ENCODE peak calls at places on chromosomes 12 and 14, in five cellular contexts. Y, F, S, M and I are unnamed samples.

GRCh38 chr12:15001733-15002471 is 29.1 kb downstream of the PDE6H start:
- DNase-seq in Y (no peak), F (peak), S (peak), M (no peak), I (no peak)

GRCh38 chr12:106118278-106118820 is 20.4 kb downstream of the NUAK1 start:
- DNase-seq in Y (no peak), F (no peak), S (no peak), M (no peak), I (no peak)

GRCh38 chr12:111758120-111758561 is 8.6 kb upstream of the ALDH2 start:
- DNase-seq in Y (no peak), F (no peak), S (no peak), M (no peak), I (no peak)

GRCh38 chr12:23921099-23921846 is 28.2 kb downstream of the SOX5 start:
- DNase-seq in Y (no peak), F (no peak), S (no peak), M (no peak), I (no peak)

GRCh38 chr12:14936224-14936861 is 2.0 kb downstream of the ERP27 start:
- DNase-seq in Y (no peak), F (no peak), S (no peak), M (no peak), I (no peak)

GRCh38 chr14:24147761-24148428 is 597 bp downstream of the RNF31 start:
- DNase-seq in Y (no peak), F (no peak), S (no peak), M (no peak), I (no peak)

GRCh38 chr14:70833884-70834283 is 24.6 kb upstream of the MAP3K9 start:
- DNase-seq in Y (no peak), F (no peak), S (no peak), M (no peak), I (no peak)

GRCh38 chr14:38409081-38409705 is 153.3 kb upstream of the CLEC14A start:
- DNase-seq in Y (no peak), F (peak), S (no peak), M (no peak), I (no peak)

GRCh38 chr14:51442513-51443175 is 202.6 kb downstream of the TMX1 start:
- DNase-seq in Y (no peak), F (peak), S (no peak), M (no peak), I (no peak)

GRCh38 chr12:80598004-80598606 is 109.3 kb upstream of the MYF6 start:
- DNase-seq in Y (no peak), F (peak), S (no peak), M (no peak), I (no peak)

GRCh38 chr12:119412811-119413794 is 78.6 kb downstream of the CCDC60 start:
- DNase-seq in Y (peak), F (peak), S (no peak), M (peak), I (peak)

GRCh38 chr12:116551952-116552749 is 7.0 kb upstream of the MAP1LC3B2 start:
- DNase-seq in Y (no peak), F (peak), S (no peak), M (no peak), I (no peak)

GRCh38 chr12:43795716-43796282 is 10.3 kb downstream of the TWF1 start:
- DNase-seq in Y (peak), F (no peak), S (no peak), M (no peak), I (no peak)

GRCh38 chr12:92827836-92828431 is 101.2 kb downstream of the EEA1 start:
- DNase-seq in Y (peak), F (peak), S (no peak), M (no peak), I (no peak)

GRCh38 chr14:94111276-94112095 is 950 bp downstream of the IFI27 start:
- DNase-seq in Y (no peak), F (no peak), S (no peak), M (no peak), I (no peak)

GRCh38 chr14:92990456-92991430 is 67.8 kb downstream of the CHGA start:
- DNase-seq in Y (no peak), F (no peak), S (peak), M (no peak), I (no peak)